ENCODE peak calls at places on chromosome 13, in seven cellular contexts. One of them, this sample, is unnamed.

GRCh38 chr13:73835138-73835721 is 299.0 kb downstream of the KLF12 start:
- DNase-seq in fibroblast of pulmonary artery: peak; percentile 70
- DNase-seq in esophagus squamous epithelium: no peak
- DNase-seq in CD8-positive, alpha-beta T cell: no peak
- DNase-seq in HL-60: no peak
- DNase-seq in mucosa of descending colon: no peak
- DNase-seq in neural progenitor cell: peak; percentile 44
- DNase-seq in this sample: no peak

GRCh38 chr13:90808838-90809237 is 538.6 kb upstream of the MIR17HG start:
- DNase-seq in esophagus squamous epithelium: no peak
- DNase-seq in neural progenitor cell: no peak
- DNase-seq in fibroblast of pulmonary artery: no peak
- DNase-seq in mucosa of descending colon: no peak
- DNase-seq in CD8-positive, alpha-beta T cell: no peak
- DNase-seq in HL-60: no peak
- DNase-seq in this sample: no peak

GRCh38 chr13:29901714-29902631 is 51.6 kb upstream of the UBL3 start:
- DNase-seq in fibroblast of pulmonary artery: peak; percentile 96
- DNase-seq in CD8-positive, alpha-beta T cell: peak; percentile 9
- DNase-seq in neural progenitor cell: no peak
- DNase-seq in HL-60: peak; percentile 49
- DNase-seq in esophagus squamous epithelium: no peak
- DNase-seq in mucosa of descending colon: peak; percentile 61
- DNase-seq in this sample: no peak

GRCh38 chr13:80131204-80131603 is 209.7 kb downstream of the SPRY2 start:
- DNase-seq in mucosa of descending colon: peak; percentile 87
- DNase-seq in neural progenitor cell: peak; percentile 67
- DNase-seq in esophagus squamous epithelium: no peak
- DNase-seq in CD8-positive, alpha-beta T cell: no peak
- DNase-seq in fibroblast of pulmonary artery: peak; percentile 81
- DNase-seq in HL-60: no peak
- DNase-seq in this sample: no peak

GRCh38 chr13:73248154-73248553 is 189.3 kb downstream of the KLF5 start:
- DNase-seq in fibroblast of pulmonary artery: no peak
- DNase-seq in neural progenitor cell: no peak
- DNase-seq in mucosa of descending colon: no peak
- DNase-seq in esophagus squamous epithelium: no peak
- DNase-seq in HL-60: no peak
- DNase-seq in CD8-positive, alpha-beta T cell: no peak
- DNase-seq in this sample: no peak

GRCh38 chr13:27712421-27712820 is 79.9 kb upstream of the GSX1 start:
- DNase-seq in mucosa of descending colon: peak; percentile 58
- DNase-seq in fibroblast of pulmonary artery: peak; percentile 33
- DNase-seq in esophagus squamous epithelium: no peak
- DNase-seq in CD8-positive, alpha-beta T cell: no peak
- DNase-seq in neural progenitor cell: no peak
- DNase-seq in HL-60: no peak
- DNase-seq in this sample: no peak

GRCh38 chr13:84812789-84813188 is 930.5 kb upstream of the SLITRK1 start:
- DNase-seq in HL-60: no peak
- DNase-seq in esophagus squamous epithelium: no peak
- DNase-seq in CD8-positive, alpha-beta T cell: no peak
- DNase-seq in mucosa of descending colon: no peak
- DNase-seq in neural progenitor cell: no peak
- DNase-seq in fibroblast of pulmonary artery: no peak
- DNase-seq in this sample: no peak

GRCh38 chr13:40803316-40803715 is 13.9 kb downstream of the SLC25A15 start:
- DNase-seq in fibroblast of pulmonary artery: no peak
- DNase-seq in HL-60: no peak
- DNase-seq in CD8-positive, alpha-beta T cell: no peak
- DNase-seq in esophagus squamous epithelium: no peak
- DNase-seq in mucosa of descending colon: no peak
- DNase-seq in neural progenitor cell: no peak
- DNase-seq in this sample: no peak

GRCh38 chr13:108433976-108434375 is 164.5 kb downstream of the TNFSF13B start:
- DNase-seq in mucosa of descending colon: no peak
- DNase-seq in HL-60: no peak
- DNase-seq in esophagus squamous epithelium: no peak
- DNase-seq in CD8-positive, alpha-beta T cell: no peak
- DNase-seq in fibroblast of pulmonary artery: no peak
- DNase-seq in neural progenitor cell: no peak
- DNase-seq in this sample: no peak
- TF ChIP-seq CTCF in mucosa of descending colon: no peak
- TF ChIP-seq CTCF in HL-60: no peak
- TF ChIP-seq CTCF in esophagus squamous epithelium: no peak
- TF ChIP-seq CTCF in CD8-positive, alpha-beta T cell: no peak
- TF ChIP-seq CTCF in fibroblast of pulmonary artery: no peak
- TF ChIP-seq CTCF in neural progenitor cell: no peak
- TF ChIP-seq CTCF in this sample: no peak

GRCh38 chr13:60260440-60260839 is 96.7 kb upstream of the DIAPH3 start:
- DNase-seq in CD8-positive, alpha-beta T cell: no peak
- DNase-seq in esophagus squamous epithelium: no peak
- DNase-seq in HL-60: no peak
- DNase-seq in neural progenitor cell: peak; percentile 26
- DNase-seq in mucosa of descending colon: no peak
- DNase-seq in fibroblast of pulmonary artery: no peak
- DNase-seq in this sample: no peak
- TF ChIP-seq CTCF in CD8-positive, alpha-beta T cell: no peak
- TF ChIP-seq CTCF in esophagus squamous epithelium: no peak
- TF ChIP-seq CTCF in HL-60: no peak
- TF ChIP-seq CTCF in neural progenitor cell: peak; percentile 30
- TF ChIP-seq CTCF in mucosa of descending colon: no peak
- TF ChIP-seq CTCF in fibroblast of pulmonary artery: peak; percentile 0
- TF ChIP-seq CTCF in this sample: no peak

GRCh38 chr13:48393698-48394085 is 19.2 kb downstream of the LPAR6 start:
- DNase-seq in mucosa of descending colon: no peak
- DNase-seq in neural progenitor cell: no peak
- DNase-seq in HL-60: no peak
- DNase-seq in esophagus squamous epithelium: no peak
- DNase-seq in CD8-positive, alpha-beta T cell: no peak
- DNase-seq in fibroblast of pulmonary artery: no peak
- DNase-seq in this sample: no peak

GRCh38 chr13:48398450-48399095 is 14.3 kb downstream of the LPAR6 start:
- DNase-seq in fibroblast of pulmonary artery: peak; percentile 37
- DNase-seq in HL-60: no peak
- DNase-seq in neural progenitor cell: no peak
- DNase-seq in esophagus squamous epithelium: no peak
- DNase-seq in mucosa of descending colon: no peak
- DNase-seq in CD8-positive, alpha-beta T cell: no peak
- DNase-seq in this sample: no peak

GRCh38 chr13:48397744-48398143 is 15.2 kb downstream of the LPAR6 start:
- DNase-seq in mucosa of descending colon: no peak
- DNase-seq in HL-60: no peak
- DNase-seq in neural progenitor cell: no peak
- DNase-seq in fibroblast of pulmonary artery: no peak
- DNase-seq in CD8-positive, alpha-beta T cell: no peak
- DNase-seq in esophagus squamous epithelium: no peak
- DNase-seq in this sample: no peak

GRCh38 chr13:48391257-48391656 is 21.7 kb downstream of the LPAR6 start:
- DNase-seq in CD8-positive, alpha-beta T cell: no peak
- DNase-seq in esophagus squamous epithelium: no peak
- DNase-seq in mucosa of descending colon: no peak
- DNase-seq in fibroblast of pulmonary artery: no peak
- DNase-seq in neural progenitor cell: no peak
- DNase-seq in HL-60: no peak
- DNase-seq in this sample: no peak

GRCh38 chr13:48393030-48393697 is 19.7 kb downstream of the LPAR6 start:
- DNase-seq in HL-60: no peak
- DNase-seq in fibroblast of pulmonary artery: no peak
- DNase-seq in CD8-positive, alpha-beta T cell: no peak
- DNase-seq in neural progenitor cell: no peak
- DNase-seq in esophagus squamous epithelium: no peak
- DNase-seq in mucosa of descending colon: no peak
- DNase-seq in this sample: no peak
- TF ChIP-seq CTCF in HL-60: no peak
- TF ChIP-seq CTCF in fibroblast of pulmonary artery: no peak
- TF ChIP-seq CTCF in CD8-positive, alpha-beta T cell: no peak
- TF ChIP-seq CTCF in neural progenitor cell: no peak
- TF ChIP-seq CTCF in esophagus squamous epithelium: no peak
- TF ChIP-seq CTCF in mucosa of descending colon: no peak
- TF ChIP-seq CTCF in this sample: no peak

GRCh38 chr13:22757530-22758120 is 423.2 kb upstream of the SGCG start:
- DNase-seq in mucosa of descending colon: no peak
- DNase-seq in neural progenitor cell: peak; percentile 22
- DNase-seq in CD8-positive, alpha-beta T cell: no peak
- DNase-seq in HL-60: no peak
- DNase-seq in fibroblast of pulmonary artery: peak; percentile 26
- DNase-seq in esophagus squamous epithelium: no peak
- DNase-seq in this sample: no peak
- TF ChIP-seq CTCF in mucosa of descending colon: no peak
- TF ChIP-seq CTCF in neural progenitor cell: peak; percentile 66
- TF ChIP-seq CTCF in CD8-positive, alpha-beta T cell: no peak
- TF ChIP-seq CTCF in HL-60: no peak
- TF ChIP-seq CTCF in fibroblast of pulmonary artery: peak; percentile 19
- TF ChIP-seq CTCF in esophagus squamous epithelium: no peak
- TF ChIP-seq CTCF in this sample: no peak